ENCODE peak calls at places on chromosomes 11 and 22, in four cellular contexts. R, S, Z and A are unnamed samples.

GRCh38 chr11:77063407-77063806 is 3.4 kb upstream of the CAPN5 start:
- DNase-seq in R (no peak), S (no peak), Z (no peak), A (no peak)

GRCh38 chr11:61091373-61092279 is 10.7 kb upstream of the CD5 start:
- DNase-seq in R (no peak), S (no peak), Z (no peak), A (no peak)

GRCh38 chr22:41799486-41800347 is 762 bp upstream of the CCDC134 start:
- DNase-seq in R (no peak), S (no peak), Z (no peak), A (no peak)

GRCh38 chr11:35822815-35823495 is 120.9 kb upstream of the LDLRAD3 start:
- DNase-seq in R (no peak), S (no peak), Z (no peak), A (no peak)

GRCh38 chr22:27991586-27992293 is 72.7 kb upstream of the PITPNB start:
- DNase-seq in R (no peak), S (no peak), Z (no peak), A (no peak)

GRCh38 chr11:46381046-46381835 is at the start of gene MDK:
- DNase-seq in R (no peak), S (no peak), Z (no peak), A (no peak)

GRCh38 chr22:36355362-36355761 is 32.4 kb downstream of the MYH9 start:
- DNase-seq in R (no peak), S (no peak), Z (no peak), A (no peak)

GRCh38 chr11:88431675-88432341 is 94.3 kb upstream of the CTSC start:
- DNase-seq in R (no peak), S (no peak), Z (no peak), A (no peak)

GRCh38 chr11:85602551-85603218 is 24.5 kb downstream of the DLG2 start:
- DNase-seq in R (no peak), S (peak), Z (no peak), A (no peak)

GRCh38 chr11:100929377-100929776 is 200.2 kb downstream of the PGR start:
- DNase-seq in R (no peak), S (peak), Z (no peak), A (no peak)

GRCh38 chr11:21257461-21257860 is 588.1 kb downstream of the NELL1 start:
- DNase-seq in R (no peak), S (no peak), Z (no peak), A (no peak)

GRCh38 chr11:119856681-119857485 is 127.9 kb upstream of the NECTIN1 start:
- DNase-seq in R (no peak), S (no peak), Z (no peak), A (no peak)

GRCh38 chr11:14075118-14075601 is 112.6 kb downstream of the SPON1 start:
- DNase-seq in R (peak), S (peak), Z (no peak), A (peak)

GRCh38 chr22:27962268-27963191 is 43.5 kb upstream of the PITPNB start:
- DNase-seq in R (no peak), S (no peak), Z (no peak), A (peak)

GRCh38 chr11:28049338-28050216 is 58.4 kb downstream of the KIF18A start:
- DNase-seq in R (no peak), S (peak), Z (no peak), A (peak)

GRCh38 chr22:37503850-37504249 is 15.4 kb downstream of the CARD10 start:
- DNase-seq in R (no peak), S (peak), Z (no peak), A (no peak)

GRCh38 chr22:30351226-30351625 is 5.5 kb downstream of the SF3A1 start:
- DNase-seq in R (no peak), S (no peak), Z (no peak), A (no peak)